ENCODE peak calls at places on chromosomes 11 and 22, in ten cellular contexts. N, S, E, H, U, A, X, T, I and Y are unnamed samples.

GRCh38 chr11:120511116-120511803 is at the start of gene GRIK4:
- DNase-seq in N (peak), S (peak), E (peak), H (peak), U (peak), A (peak), X (peak), T (peak), I (peak), Y (peak)

GRCh38 chr22:41914611-41915034 is 251 bp downstream of the SHISA8 start:
- DNase-seq in N (no peak), S (no peak), E (no peak), H (no peak), U (no peak), A (no peak), X (no peak), T (no peak), I (no peak), Y (no peak)

GRCh38 chr11:113806403-113806802 is 26.8 kb downstream of the CLDN25 start:
- DNase-seq in N (no peak), S (no peak), E (no peak), H (no peak), U (no peak), A (no peak), X (peak), T (no peak), I (peak), Y (peak)

GRCh38 chr11:57380975-57381374 is at the start of gene PRG3:
- DNase-seq in N (no peak), S (no peak), E (no peak), H (no peak), U (no peak), A (no peak), X (no peak), T (no peak), I (no peak), Y (no peak)

GRCh38 chr11:119263352-119263940 is 53.5 kb downstream of the MCAM start:
- DNase-seq in N (no peak), S (no peak), E (no peak), H (no peak), U (no peak), A (no peak), X (no peak), T (no peak), I (peak), Y (no peak)

GRCh38 chr11:123103326-123103980 is 41.5 kb upstream of the HSPA8 start:
- DNase-seq in N (no peak), S (peak), E (peak), H (peak), U (no peak), A (peak), X (peak), T (no peak), I (peak), Y (peak)

GRCh38 chr11:78080818-78081495 is 1.3 kb upstream of the NDUFC2 start:
- DNase-seq in N (no peak), S (no peak), E (no peak), H (no peak), U (no peak), A (no peak), X (no peak), T (no peak), I (peak), Y (no peak)

GRCh38 chr11:19819148-19819547 is 106.5 kb downstream of the NAV2 start:
- DNase-seq in N (no peak), S (no peak), E (peak), H (peak), U (no peak), A (peak), X (no peak), T (no peak), I (no peak), Y (no peak)

GRCh38 chr22:37242395-37242918 is 1.6 kb downstream of the RAC2 start:
- DNase-seq in N (peak), S (peak), E (no peak), H (no peak), U (no peak), A (no peak), X (no peak), T (peak), I (peak), Y (no peak)

GRCh38 chr11:13826505-13827278 is 135.8 kb upstream of the SPON1 start:
- DNase-seq in N (no peak), S (no peak), E (no peak), H (no peak), U (no peak), A (no peak), X (no peak), T (no peak), I (no peak), Y (no peak)

GRCh38 chr11:124832571-124832970 is 32.4 kb upstream of the MSANTD2 start:
- DNase-seq in N (no peak), S (no peak), E (no peak), H (no peak), U (no peak), A (no peak), X (no peak), T (no peak), I (no peak), Y (no peak)

GRCh38 chr11:33624082-33624481 is 76.5 kb downstream of the C11orf91 start:
- DNase-seq in N (no peak), S (peak), E (no peak), H (peak), U (peak), A (no peak), X (no peak), T (no peak), I (peak), Y (peak)

GRCh38 chr11:122743949-122744876 is 88.7 kb downstream of the UBASH3B start:
- DNase-seq in N (peak), S (no peak), E (no peak), H (no peak), U (no peak), A (no peak), X (no peak), T (peak), I (no peak), Y (no peak)

GRCh38 chr22:28899199-28899853 is 16.0 kb downstream of the ZNRF3 start:
- DNase-seq in N (no peak), S (no peak), E (no peak), H (no peak), U (no peak), A (no peak), X (no peak), T (no peak), I (no peak), Y (no peak)

GRCh38 chr11:44950625-44951472 is at the start of gene TP53I11:
- DNase-seq in N (peak), S (peak), E (peak), H (no peak), U (peak), A (peak), X (peak), T (peak), I (peak), Y (peak)